ENCODE peak calls at places on chromosomes 6 and 20, in seven cellular contexts. B is pulmonary artery endothelial cell, G is epithelial cell of esophagus, X is heart left ventricle, C is cardiac fibroblast, V is endodermal cell, H is GM04504. Y is an unnamed sample.

GRCh38 chr20:63686492-63687321 is 9.7 kb upstream of the TNFRSF6B start:
- DNase-seq in B (peak), G (peak), X (peak), C (peak), V (no peak), H (peak), Y (peak)

GRCh38 chr20:56807118-56807517 is 178.0 kb downstream of the TFAP2C start:
- DNase-seq in B (no peak), G (no peak), X (no peak), C (no peak), V (peak), H (no peak), Y (no peak)

GRCh38 chr6:41626917-41627316 is 11.4 kb upstream of the MDFI start:
- DNase-seq in B (peak), G (peak), X (no peak), C (no peak), V (no peak), H (no peak), Y (no peak)

GRCh38 chr6:153117986-153118886 is 12.8 kb downstream of the RGS17 start:
- DNase-seq in B (no peak), G (peak), X (no peak), C (peak), V (no peak), H (peak), Y (no peak)

GRCh38 chr6:144351741-144352140 is 66.6 kb downstream of the UTRN start:
- DNase-seq in B (peak), G (no peak), X (no peak), C (no peak), V (no peak), H (no peak), Y (no peak)

GRCh38 chr6:152671146-152671545 is 26.6 kb upstream of the MYCT1 start:
- DNase-seq in B (peak), G (no peak), X (no peak), C (peak), V (no peak), H (no peak), Y (no peak)

GRCh38 chr20:34112600-34113061 is 588 bp upstream of the EIF2S2 start:
- DNase-seq in B (no peak), G (peak), X (peak), C (peak), V (no peak), H (no peak), Y (no peak)

GRCh38 chr20:9038791-9039190 is 30.1 kb upstream of the PLCB4 start:
- DNase-seq in B (no peak), G (no peak), X (no peak), C (no peak), V (no peak), H (peak), Y (no peak)

GRCh38 chr20:63577317-63577894 is 3.4 kb upstream of the HELZ2 start:
- DNase-seq in B (no peak), G (no peak), X (peak), C (no peak), V (no peak), H (no peak), Y (no peak)